ENCODE peak calls at places on chromosomes 2 and 18, in eight cellular contexts. Y is fibroblast of lung; Z is NCI-H2081; N is uterus; P is H9; T is T-helper 2 cell; K is stimulated activated CD4-positive, alpha-beta T cell treated with anti-CD3 and anti-CD28 coated beads, Interleukin-12 subunit alpha, Interleukin-12 subunit beta, amount 100 ng/mL, for 4 hours; F is Caco-2. D is an unnamed sample.

GRCh38 chr2:42851186-42851585 is 58.8 kb upstream of the HAAO start:
- DNase-seq in Z (no peak), P (no peak), K (no peak), N (peak), Y (no peak), F (no peak), T (no peak), D (no peak)

GRCh38 chr2:20216130-20217025 is 8.6 kb downstream of the SDC1 start:
- DNase-seq in T (no peak), F (no peak), P (no peak), N (no peak), Y (no peak), K (no peak), Z (no peak), D (no peak)

GRCh38 chr2:130352229-130352628 is 3.6 kb upstream of the PTPN18 start:
- DNase-seq in P (no peak), Z (no peak), K (no peak), T (no peak), N (no peak), Y (no peak), F (no peak), D (no peak)

GRCh38 chr2:174611006-174611405 is 13.4 kb upstream of the WIPF1 start:
- DNase-seq in P (no peak), N (no peak), Z (no peak), Y (no peak), K (no peak), F (no peak), T (no peak), D (no peak)

GRCh38 chr18:76973512-76974302 is 151.3 kb downstream of the ZNF236 start:
- DNase-seq in Y (no peak), P (no peak), N (no peak), K (no peak), F (no peak), T (no peak), Z (no peak), D (no peak)

GRCh38 chr2:160871096-160871495 is 289.1 kb upstream of the TANK start:
- DNase-seq in P (no peak), F (peak), Z (no peak), Y (peak), T (no peak), K (no peak), N (no peak), D (no peak)

GRCh38 chr2:69046221-69046662 is 33.3 kb downstream of the ANTXR1 start:
- DNase-seq in T (no peak), Y (peak), P (no peak), N (no peak), F (no peak), Z (no peak), K (no peak), D (no peak)

GRCh38 chr2:119214453-119214852 is 9.2 kb upstream of the STEAP3 start:
- DNase-seq in P (no peak), F (no peak), K (no peak), N (no peak), Z (no peak), Y (no peak), T (no peak), D (no peak)

GRCh38 chr2:101619191-101619591 is 78.3 kb upstream of the MAP4K4 start:
- DNase-seq in Z (no peak), K (no peak), N (peak), T (no peak), P (no peak), Y (peak), F (no peak), D (no peak)

GRCh38 chr2:220279372-220279771 is 651.9 kb downstream of the SLC4A3 start:
- DNase-seq in T (no peak), N (no peak), Y (peak), P (no peak), F (no peak), Z (no peak), K (no peak), D (no peak)

GRCh38 chr2:162994718-162995117 is 156.2 kb upstream of the KCNH7 start:
- DNase-seq in T (no peak), F (no peak), K (no peak), P (no peak), N (no peak), Y (no peak), Z (no peak), D (no peak)

GRCh38 chr18:49691177-49691608 is 122.1 kb downstream of the ACAA2 start:
- DNase-seq in Z (no peak), T (no peak), K (no peak), P (no peak), F (no peak), N (no peak), Y (peak), D (no peak)

GRCh38 chr2:237978058-237978712 is 11.4 kb downstream of the UBE2F start:
- DNase-seq in K (no peak), N (peak), T (no peak), P (no peak), Z (no peak), F (no peak), Y (peak), D (no peak)

GRCh38 chr2:176473177-176473576 is 203.9 kb downstream of the MTX2 start:
- DNase-seq in N (peak), Z (peak), P (no peak), K (no peak), F (no peak), T (no peak), Y (peak), D (peak)